ENCODE peak calls at places on chromosomes 5 and 9, in nine cellular contexts. N is RWPE2, F is right atrium auricular region, X is heart right ventricle, W is fibroblast of lung, M is BJ, Q is ovary, Z is right lobe of liver, Y is AG10803. H is an unnamed sample.
A peak's percentile ranks its signal among the peaks of the same experiment; 100 is the strongest.

GRCh38 chr9:36141288-36141687 is 4.8 kb downstream of the GLIPR2 start:
- DNase-seq in Y (peak; percentile 48), W (no peak), Z (no peak), X (no peak), F (no peak), N (no peak), M (no peak), Q (no peak), H (no peak)

GRCh38 chr5:175889910-175890684 is 18.7 kb downstream of the CPLX2 start:
- DNase-seq in Q (no peak), X (no peak), F (no peak), Y (no peak), W (peak; percentile 10), Z (peak; percentile 70), M (no peak), N (no peak), H (no peak)

GRCh38 chr5:51652980-51653379 is 269.7 kb downstream of the ISL1 start:
- DNase-seq in M (no peak), N (no peak), W (peak; percentile 15), Q (no peak), X (no peak), F (no peak), Z (no peak), Y (no peak), H (no peak)

GRCh38 chr9:20319241-20319640 is 303.1 kb downstream of the MLLT3 start:
- DNase-seq in N (no peak), W (peak; percentile 13), Z (no peak), Q (no peak), X (no peak), Y (no peak), M (no peak), F (no peak), H (no peak)

GRCh38 chr9:129322022-129322621 is 144.1 kb upstream of the IER5L start:
- DNase-seq in W (no peak), Q (peak; percentile 41), X (no peak), Z (no peak), Y (no peak), F (peak; percentile 63), M (no peak), N (peak; percentile 57), H (no peak)

GRCh38 chr9:18429065-18429464 is 44.9 kb upstream of the ADAMTSL1 start:
- DNase-seq in W (peak; percentile 34), Y (peak; percentile 66), Q (no peak), F (no peak), N (no peak), X (no peak), M (no peak), Z (no peak), H (no peak)

GRCh38 chr9:131701789-131702337 is 38.0 kb downstream of the RAPGEF1 start:
- DNase-seq in N (no peak), Z (no peak), Q (no peak), X (no peak), F (no peak), Y (no peak), M (no peak), W (peak; percentile 83), H (no peak)

GRCh38 chr5:26009742-26010141 is 1028.6 kb downstream of the CDH9 start:
- DNase-seq in Y (no peak), Q (no peak), N (no peak), Z (peak; percentile 66), F (no peak), X (no peak), M (no peak), W (no peak), H (no peak)

GRCh38 chr5:137054335-137054734 is 444.8 kb downstream of the SPOCK1 start:
- DNase-seq in Y (no peak), F (no peak), M (no peak), Z (no peak), X (no peak), N (no peak), W (no peak), Q (no peak), H (no peak)

GRCh38 chr5:2761921-2762488 is 10.5 kb upstream of the IRX2 start:
- DNase-seq in M (no peak), X (no peak), Y (no peak), W (no peak), N (no peak), Q (no peak), F (no peak), Z (no peak), H (no peak)

GRCh38 chr9:33452828-33453271 is 5.5 kb upstream of the AQP3 start:
- DNase-seq in Z (no peak), N (peak; percentile 95), F (no peak), Q (peak; percentile 36), W (peak; percentile 81), X (no peak), Y (peak; percentile 60), M (no peak), H (peak; percentile 37)

GRCh38 chr5:157546456-157547100 is 29.0 kb downstream of the ADAM19 start:
- DNase-seq in X (peak; percentile 40), F (no peak), Z (no peak), Y (peak; percentile 50), W (peak; percentile 78), N (no peak), M (no peak), Q (no peak), H (no peak)

GRCh38 chr5:11584008-11584407 is 320.2 kb downstream of the CTNND2 start:
- DNase-seq in F (no peak), Z (no peak), W (peak; percentile 74), X (no peak), M (no peak), Y (no peak), N (no peak), Q (no peak), H (no peak)

GRCh38 chr5:165139730-165140129 is 1634.3 kb downstream of the MAT2B start:
- DNase-seq in Y (no peak), N (no peak), W (peak; percentile 24), M (no peak), X (no peak), Q (no peak), F (no peak), Z (no peak), H (no peak)

GRCh38 chr5:136802382-136802781 is 437.0 kb upstream of the TRPC7 start:
- DNase-seq in M (no peak), Y (peak; percentile 43), X (no peak), Q (no peak), N (no peak), F (no peak), W (peak; percentile 39), Z (no peak), H (no peak)

GRCh38 chr5:173618927-173619519 is 2.6 kb upstream of the BOD1 start:
- DNase-seq in N (no peak), F (no peak), M (no peak), Q (peak; percentile 47), X (no peak), Z (no peak), W (peak; percentile 32), Y (peak; percentile 43), H (peak; percentile 16)

DNA sequence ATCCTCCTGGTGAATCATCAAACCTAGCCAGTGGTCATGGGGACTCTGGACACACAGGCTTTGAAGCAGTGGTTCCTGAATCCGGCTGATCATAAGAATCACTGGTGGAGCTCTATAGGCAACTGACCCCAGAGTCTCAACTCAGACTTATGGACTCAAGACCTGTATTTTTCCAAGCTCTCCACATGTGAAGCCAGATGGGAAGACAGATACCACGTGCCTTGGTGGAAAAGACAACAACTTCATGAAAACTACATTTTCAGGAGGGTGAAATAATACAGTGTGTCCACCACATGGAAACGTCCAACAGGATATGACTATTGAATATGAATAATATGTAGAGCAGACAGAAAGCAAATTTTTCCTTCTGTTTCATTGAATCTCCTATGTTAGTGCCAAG is 33.7 kb downstream of the GABRP start:
- DNase-seq in X (no peak), W (no peak), F (no peak), M (no peak), Y (no peak), N (no peak), Z (no peak), Q (no peak), H (no peak)
- TF ChIP-seq CTCF in X (no peak), W (no peak), F (no peak), M (no peak), Y (no peak), N (no peak), Z (no peak), Q (no peak), H (no peak)

DNA sequence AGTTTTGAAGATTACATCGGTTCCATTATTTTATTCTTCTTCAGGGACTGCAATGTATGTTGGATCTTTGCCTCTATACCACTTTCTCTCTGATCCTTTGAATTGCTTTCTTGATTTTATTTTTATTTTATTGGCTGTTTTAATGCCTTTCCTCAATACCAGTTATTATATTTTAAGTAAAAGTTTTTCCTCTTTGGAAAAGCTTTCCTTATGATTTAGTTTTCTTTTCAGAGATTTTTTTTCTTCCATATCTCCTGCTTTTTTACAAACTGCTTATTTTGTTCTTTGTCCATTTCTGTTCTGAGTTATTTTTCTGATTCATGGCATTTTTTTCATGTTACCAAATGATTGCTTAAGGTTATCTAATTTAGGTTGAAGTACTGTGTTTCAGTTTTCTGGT is 11.5 kb downstream of the ZMAT2 start:
- DNase-seq in Z (no peak), X (no peak), Y (no peak), Q (no peak), F (no peak), N (no peak), M (no peak), W (no peak), H (no peak)
- H3K4me3 ChIP-seq in Z (peak overlapping the region; percentile 55), X (peak overlapping the region; percentile 73), Y (no peak overlapping the region), Q (peak overlapping the region; percentile 46), F (no peak overlapping the region), N (no peak overlapping the region), M (no peak overlapping the region), W (no peak overlapping the region), H (no peak overlapping the region)

DNA sequence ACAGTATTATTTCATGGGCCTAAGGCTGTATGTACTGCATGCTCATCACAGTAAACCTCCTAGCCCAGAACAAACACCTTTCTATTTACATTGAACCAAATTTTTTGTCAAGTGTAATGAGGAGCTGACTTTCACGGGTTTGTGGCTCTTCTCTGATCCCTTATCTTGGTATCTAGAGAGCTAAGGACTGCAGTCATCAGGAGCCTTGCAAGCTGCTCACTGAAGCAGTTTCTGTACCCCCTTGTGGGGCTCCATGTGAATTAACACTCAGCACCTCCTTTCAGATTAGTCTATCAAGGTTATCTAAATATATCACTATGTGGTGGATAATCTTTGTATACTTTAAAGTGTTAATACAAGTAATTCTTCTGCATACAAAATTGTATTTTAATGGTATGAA is 108.2 kb downstream of the AUH start:
- DNase-seq in X (no peak), W (no peak), Y (no peak), Q (no peak), M (no peak), N (no peak), F (no peak), Z (no peak), H (no peak)
- TF ChIP-seq CTCF in X (peak; percentile 7), W (no peak), Y (no peak), Q (no peak), M (peak; percentile 3), N (peak; percentile 24), F (peak; percentile 20), Z (no peak), H (no peak)

GRCh38 chr5:6634788-6635430 is 1.7 kb downstream of the SRD5A1 start:
- DNase-seq in Y (no peak), Z (no peak), N (no peak), W (no peak), Q (no peak), F (no peak), X (no peak), M (no peak), H (no peak)
- H3K4me3 ChIP-seq in Y (peak overlapping the region; percentile 93), Z (peak overlapping the region; percentile 97), N (peak overlapping the region; percentile 94), W (peak overlapping the region; percentile 43), Q (no peak overlapping the region), F (no peak overlapping the region), X (no peak overlapping the region), M (no peak overlapping the region), H (no peak overlapping the region)